ENCODE peak calls at places on chromosomes 5 and 9, in five cellular contexts. P is choroid plexus epithelial cell, B is pancreas, A is heart right ventricle, U is heart left ventricle. O is an unnamed sample.

GRCh38 chr5:134592141-134592746 is 40.4 kb downstream of the SAR1B start:
- DNase-seq in U (no peak), P (peak), A (no peak), B (no peak), O (peak)

GRCh38 chr9:1125741-1126140 is 75.6 kb downstream of the DMRT2 start:
- DNase-seq in B (no peak), P (peak), A (no peak), U (no peak), O (peak)

GRCh38 chr9:6054280-6055099 is 39.1 kb upstream of the RANBP6 start:
- DNase-seq in P (peak), U (peak), B (peak), A (peak), O (peak)

GRCh38 chr5:107461770-107462169 is 209.0 kb downstream of the EFNA5 start:
- DNase-seq in A (no peak), B (no peak), U (no peak), P (no peak), O (no peak)

GRCh38 chr5:150523472-150524350 is 15.8 kb downstream of the NDST1 start:
- DNase-seq in B (peak), U (peak), P (peak), A (no peak), O (peak)

GRCh38 chr5:91642592-91642991 is 259.5 kb upstream of the ARRDC3 start:
- DNase-seq in P (no peak), B (no peak), A (no peak), U (no peak), O (no peak)

GRCh38 chr5:173328896-173329369 is 719 bp upstream of the STC2 start:
- DNase-seq in B (peak), A (no peak), P (peak), U (no peak), O (peak)

GRCh38 chr5:153352685-153353219 is 137.7 kb upstream of the GRIA1 start:
- DNase-seq in A (no peak), U (no peak), P (no peak), B (no peak), O (no peak)

GRCh38 chr9:19239955-19240354 is 9.5 kb downstream of the DENND4C start:
- DNase-seq in P (peak), A (no peak), U (no peak), B (no peak), O (no peak)

GRCh38 chr5:91177639-91178038 is 205.5 kb downstream of the ARRDC3 start:
- DNase-seq in B (no peak), P (peak), A (no peak), U (no peak), O (no peak)

GRCh38 chr5:2353871-2354440 is 397.5 kb downstream of the IRX2 start:
- DNase-seq in B (no peak), P (no peak), A (no peak), U (no peak), O (no peak)

GRCh38 chr5:65978251-65978650 is 51.9 kb downstream of the ERBIN start:
- DNase-seq in B (no peak), P (no peak), U (no peak), A (no peak), O (no peak)

GRCh38 chr5:9197881-9198260 is 348.0 kb downstream of the SEMA5A start:
- DNase-seq in B (no peak), P (peak), A (no peak), U (no peak), O (peak)

GRCh38 chr5:140360681-140361479 is 886 bp downstream of the SLC4A9 start:
- DNase-seq in U (no peak), A (no peak), P (no peak), B (no peak), O (no peak)

GRCh38 chr9:33818167-33818831 is 1.3 kb downstream of the UBE2R2 start:
- DNase-seq in B (peak), A (peak), P (no peak), U (no peak), O (peak)

GRCh38 chr5:100790170-100790665 is 112.9 kb downstream of the ST8SIA4 start:
- DNase-seq in A (no peak), B (no peak), U (no peak), P (peak), O (no peak)

GRCh38 chr5:170148430-170149205 is 42.9 kb downstream of the FOXI1 start:
- DNase-seq in P (no peak), A (no peak), U (no peak), B (no peak), O (no peak)

GRCh38 chr5:167582263-167582662 is 709.2 kb upstream of the WWC1 start:
- DNase-seq in B (no peak), A (no peak), P (peak), U (no peak), O (peak)

GRCh38 chr5:132256783-132257130 is 739 bp upstream of the PDLIM4 start:
- DNase-seq in P (no peak), U (no peak), A (no peak), B (no peak), O (no peak)

GRCh38 chr9:117400131-117400530 is 14.7 kb downstream of the ASTN2 start:
- DNase-seq in A (no peak), B (peak), P (no peak), U (no peak), O (no peak)

GRCh38 chr9:131234799-131235479 is 41.4 kb downstream of the FAM78A start:
- DNase-seq in B (no peak), U (peak), P (no peak), A (no peak), O (no peak)

GRCh38 chr5:45694255-45694834 is 1.8 kb downstream of the HCN1 start:
- DNase-seq in P (no peak), A (no peak), U (no peak), B (no peak), O (peak)

GRCh38 chr9:130901498-130902203 is 5.0 kb upstream of the QRFP start:
- DNase-seq in U (no peak), B (no peak), P (no peak), A (no peak), O (no peak)

GRCh38 chr5:150035139-150035893 is 34.8 kb downstream of the HMGXB3 start:
- DNase-seq in A (no peak), P (no peak), U (no peak), B (no peak), O (no peak)

GRCh38 chr5:124343451-124343867 is 403.0 kb downstream of the ZNF608 start:
- DNase-seq in P (peak), B (no peak), A (no peak), U (no peak), O (peak)

GRCh38 chr5:74040065-74040551 is 414.1 kb downstream of the ARHGEF28 start:
- DNase-seq in P (peak), U (peak), A (peak), B (no peak), O (peak)

GRCh38 chr9:122228906-122229837 is at the start of gene LHX6:
- DNase-seq in B (no peak), U (no peak), P (no peak), A (no peak), O (peak)

GRCh38 chr9:5817776-5818336 is 15.1 kb downstream of the ERMP1 start:
- DNase-seq in U (no peak), A (no peak), P (peak), B (no peak), O (peak)

GRCh38 chr5:168553377-168554130 is 24.4 kb downstream of the FBLL1 start:
- DNase-seq in U (no peak), P (no peak), B (no peak), A (no peak), O (no peak)

GRCh38 chr9:21754741-21755140 is 47.7 kb upstream of the MTAP start:
- DNase-seq in B (no peak), P (no peak), A (no peak), U (no peak), O (no peak)

GRCh38 chr9:97978706-97979105 is 4.4 kb upstream of the ANP32B start:
- DNase-seq in A (no peak), U (no peak), B (no peak), P (no peak), O (no peak)

GRCh38 chr9:1910269-1910811 is 104.8 kb upstream of the SMARCA2 start:
- DNase-seq in B (no peak), U (no peak), A (no peak), P (no peak), O (no peak)

GRCh38 chr5:127280494-127281220 is 9.9 kb upstream of the MEGF10 start:
- DNase-seq in P (peak), B (peak), A (no peak), U (no peak), O (no peak)

GRCh38 chr5:116359575-116359974 is 215.0 kb downstream of the SEMA6A start:
- DNase-seq in P (peak), A (no peak), U (no peak), B (no peak), O (no peak)

GRCh38 chr9:112176410-112177010 is 1.4 kb upstream of the SUSD1 start:
- DNase-seq in A (no peak), U (no peak), B (no peak), P (no peak), O (no peak)

DNA sequence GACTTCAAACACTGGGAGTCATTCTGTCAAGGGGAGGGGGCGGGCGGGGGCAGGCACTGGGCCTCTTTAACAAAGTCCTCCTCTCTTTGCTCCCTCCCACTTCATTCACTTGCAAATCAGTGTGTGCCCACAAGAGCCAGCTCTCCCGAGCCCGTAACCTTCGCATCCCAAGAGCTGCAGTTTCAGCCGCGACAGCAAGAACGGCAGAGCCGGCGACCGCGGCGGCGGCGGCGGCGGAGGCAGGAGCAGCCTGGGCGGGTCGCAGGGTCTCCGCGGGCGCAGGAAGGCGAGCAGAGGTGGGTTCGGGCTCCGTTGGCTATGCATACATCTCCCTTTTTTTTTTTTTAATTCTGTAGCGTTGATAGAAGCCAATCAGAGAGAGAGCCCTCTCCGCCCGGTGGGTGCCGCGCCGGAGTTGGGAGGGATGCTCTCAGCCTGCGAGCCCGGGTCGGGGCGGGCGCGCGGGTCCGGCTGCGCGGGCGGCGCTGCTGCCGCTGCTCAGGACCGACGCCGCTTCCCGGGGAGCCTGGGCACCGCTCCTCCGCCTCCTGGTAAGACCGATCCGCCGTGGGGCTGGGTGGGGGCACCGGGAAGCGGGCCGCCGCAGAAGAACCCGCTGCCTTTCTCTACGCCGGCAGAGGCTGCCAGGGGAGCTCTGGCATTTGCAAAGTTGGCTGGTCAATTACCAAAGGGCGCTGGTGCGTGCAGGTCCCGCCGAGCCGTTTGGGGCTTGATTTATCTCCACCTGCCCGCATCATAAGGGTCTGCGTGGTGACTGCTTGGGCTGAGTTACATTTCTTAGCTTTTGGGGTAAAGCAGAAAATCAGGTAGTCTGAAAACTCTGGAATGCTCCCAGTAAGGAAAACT is at the start of gene CDH6:
- DNase-seq in B (no peak), A (peak), U (peak), P (peak), O (peak)
- H3K4me3 ChIP-seq in B (peak), A (peak), U (peak), P (peak), O (peak)

GRCh38 chr9:73202992-73203391 is 51.3 kb downstream of the ANXA1 start:
- DNase-seq in P (no peak), U (no peak), A (no peak), B (no peak), O (no peak)

GRCh38 chr9:73204910-73205309 is 53.2 kb downstream of the ANXA1 start:
- DNase-seq in B (no peak), U (no peak), A (no peak), P (no peak), O (no peak)

GRCh38 chr9:73199448-73199847 is 47.8 kb downstream of the ANXA1 start:
- DNase-seq in B (no peak), P (no peak), A (no peak), U (no peak), O (no peak)

GRCh38 chr9:73199886-73200285 is 48.2 kb downstream of the ANXA1 start:
- DNase-seq in P (peak), B (no peak), U (no peak), A (no peak), O (no peak)

GRCh38 chr9:73200694-73201432 is 49.2 kb downstream of the ANXA1 start:
- DNase-seq in P (peak), U (no peak), A (no peak), B (no peak), O (peak)
- TF ChIP-seq CTCF in P (peak), U (peak), A (peak), B (peak), O (peak)

GRCh38 chr9:73155389-73155788 is 3.7 kb downstream of the ANXA1 start:
- DNase-seq in A (no peak), P (no peak), B (no peak), U (no peak), O (no peak)
- H3K4me3 ChIP-seq in A (peak), P (peak), B (no peak), U (peak), O (no peak)

DNA sequence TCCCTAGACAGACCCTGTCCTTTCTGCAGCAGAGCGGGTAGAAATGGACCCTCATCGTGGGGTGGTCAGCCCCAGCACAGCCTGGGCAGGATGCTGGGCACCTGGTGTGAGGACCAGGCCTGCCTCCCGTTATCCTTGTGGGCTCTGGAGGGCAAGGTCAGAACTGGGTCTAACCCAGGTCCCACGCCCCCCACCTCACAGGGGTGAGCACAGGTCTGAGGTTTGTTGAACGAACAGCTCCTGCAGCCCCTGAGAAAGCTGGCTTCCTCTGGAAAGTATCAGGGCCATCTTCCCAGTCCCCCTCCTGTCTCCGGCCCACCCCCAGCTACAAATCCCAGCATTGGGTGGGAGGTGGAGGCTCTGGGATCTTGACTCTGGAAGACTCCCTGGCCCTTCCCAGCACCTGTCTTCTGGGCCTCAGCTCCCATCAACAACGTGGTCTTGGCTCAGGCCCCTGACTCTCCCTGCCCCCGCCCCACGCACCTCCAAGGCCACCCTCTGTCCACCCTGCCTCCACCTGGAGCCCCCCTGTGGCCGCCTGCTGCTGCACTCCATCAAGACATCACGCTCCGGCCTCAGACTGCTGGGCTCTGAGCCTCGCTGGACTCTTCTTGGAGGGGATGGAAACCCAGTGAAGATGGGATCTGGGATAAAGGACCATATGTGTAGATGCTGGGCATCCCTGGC is 30.1 kb upstream of the CNOT6 start:
- DNase-seq in B (no peak), P (no peak), U (no peak), A (no peak), O (no peak)
- TF ChIP-seq CTCF in B (no peak), P (no peak), U (no peak), A (no peak), O (no peak)

DNA sequence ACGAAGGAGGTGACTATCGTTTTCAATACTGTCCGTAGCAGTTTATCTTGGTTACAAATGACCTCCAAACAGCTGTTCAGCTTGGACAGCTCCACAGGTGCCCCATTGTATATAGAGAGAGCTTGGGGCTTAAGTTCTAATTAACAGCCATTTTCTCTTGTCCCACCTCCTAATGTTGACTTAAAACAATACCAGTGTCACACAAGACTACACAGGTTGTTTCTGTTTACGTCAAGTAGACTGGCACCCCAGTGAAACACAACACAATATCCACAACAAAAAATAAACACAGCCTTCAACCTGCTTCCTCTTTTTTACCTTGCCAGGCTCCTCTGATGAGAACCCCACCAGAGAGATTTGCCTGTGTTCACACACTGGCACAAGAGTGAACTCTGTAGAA is 39.8 kb upstream of the TLE1 start:
- DNase-seq in A (no peak), B (no peak), P (no peak), U (no peak), O (no peak)
- H3K4me3 ChIP-seq in A (no peak), B (no peak), P (no peak), U (no peak), O (no peak)

GRCh38 chr5:16067415-16067814 is 112.2 kb downstream of the MARCHF11 start:
- DNase-seq in P (no peak), U (no peak), A (no peak), B (no peak), O (no peak)
- TF ChIP-seq CTCF in P (no peak), U (no peak), A (no peak), B (no peak), O (no peak)

DNA sequence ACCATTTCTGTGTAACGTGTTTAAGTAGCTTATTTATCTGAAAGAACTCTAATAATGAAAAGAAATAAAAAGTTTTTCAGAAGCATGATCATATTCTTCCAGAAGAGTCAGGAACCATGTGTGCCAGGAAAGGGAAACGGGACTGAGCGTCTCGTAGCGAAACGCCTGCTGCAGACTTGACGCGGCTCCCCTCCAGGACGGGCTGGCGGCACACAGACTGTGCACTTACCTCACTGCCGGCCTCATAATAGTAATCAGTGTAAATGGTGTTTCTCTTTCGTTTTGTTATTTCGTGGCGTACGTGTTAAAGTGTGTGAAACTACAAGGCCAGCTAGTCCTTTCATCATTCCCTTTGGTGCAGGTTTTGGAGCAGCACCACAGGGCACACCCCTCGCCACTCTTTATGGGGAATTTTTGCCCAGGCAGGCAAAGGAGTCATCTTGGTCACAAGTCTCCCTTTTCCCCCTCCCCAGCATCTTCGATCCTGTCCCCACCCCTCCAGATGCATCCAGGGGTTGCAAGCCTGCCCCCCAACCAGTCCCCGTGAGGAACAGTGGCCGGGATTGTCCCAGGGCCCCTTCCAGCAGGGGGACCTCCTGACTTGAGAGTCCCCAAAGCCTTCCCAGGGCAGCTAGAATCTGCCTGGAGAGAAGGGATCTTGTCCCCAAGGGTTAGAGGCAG is 233.1 kb downstream of the FANCC start:
- DNase-seq in A (no peak), P (no peak), B (no peak), U (no peak), O (no peak)
- H3K4me3 ChIP-seq in A (no peak), P (no peak), B (no peak), U (no peak), O (no peak)

DNA sequence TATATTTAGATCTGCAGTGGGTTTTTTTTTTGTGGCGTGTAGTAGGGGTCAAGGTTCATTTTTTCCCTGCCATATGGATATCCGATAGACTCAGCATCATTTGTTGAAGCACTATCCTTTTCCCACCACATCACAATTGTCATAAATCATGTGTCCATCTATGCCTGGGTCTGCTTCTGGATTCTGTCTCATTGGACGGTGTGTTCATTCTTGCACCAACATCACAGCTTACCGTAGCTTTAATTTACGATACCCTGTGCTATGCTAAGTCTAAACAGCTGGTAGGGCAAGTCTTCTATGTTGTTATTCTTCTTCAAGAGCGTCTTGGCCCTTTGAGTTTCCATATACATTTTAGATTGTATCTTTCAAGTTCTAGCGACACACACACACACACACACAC is 175.0 kb downstream of the RGS3 start:
- DNase-seq in U (no peak), A (no peak), P (no peak), B (no peak), O (no peak)
- TF ChIP-seq CTCF in U (no peak), A (no peak), P (no peak), B (no peak), O (no peak)